ENCODE peak calls at places on chromosomes 4 and X, in eight cellular contexts. V is IMR-90; G is stimulated activated CD4-positive, alpha-beta T cell treated with anti-CD3 and anti-CD28 coated beads, Interleukin-4, amount 100 ng/mL, for 48 hours; X is WERI-Rb-1; F is AG08396; I is Ammon's horn; E is upper lobe of left lung; L is SHP77. W is an unnamed sample.

GRCh38 chr4:188396037-188396436 is 256.8 kb downstream of the TRIML1 start:
- DNase-seq in V (peak; percentile 67), G (no peak), X (no peak), F (no peak), I (no peak), E (no peak), L (no peak), W (no peak)

GRCh38 chr4:183504930-183505555 is at the start of gene ING2:
- DNase-seq in V (no peak), G (peak; percentile 51), X (no peak), F (peak; percentile 87), I (peak; percentile 85), E (peak; percentile 85), L (peak; percentile 19), W (no peak)

GRCh38 chrX:103847174-103847870 is 15.3 kb upstream of the RAB9B start:
- DNase-seq in V (peak; percentile 26), G (no peak), X (no peak), F (no peak), I (no peak), E (no peak), L (no peak), W (no peak)

GRCh38 chrX:38999967-39000745 is 198.9 kb downstream of the MID1IP1 start:
- DNase-seq in V (peak; percentile 31), G (no peak), X (no peak), F (no peak), I (no peak), E (no peak), L (no peak), W (no peak)

GRCh38 chrX:10085223-10085622 is 71.6 kb upstream of the CLCN4 start:
- DNase-seq in V (no peak), G (no peak), X (no peak), F (no peak), I (no peak), E (no peak), L (no peak), W (no peak)

GRCh38 chr4:95549246-95550138 is 719 bp upstream of the UNC5C start:
- DNase-seq in V (peak; percentile 19), G (peak; percentile 7), X (peak; percentile 70), F (peak; percentile 31), I (peak; percentile 60), E (peak; percentile 26), L (no peak), W (no peak)

GRCh38 chr4:108018038-108018883 is 28.6 kb downstream of the HADH start:
- DNase-seq in V (peak; percentile 77), G (peak; percentile 85), X (peak; percentile 84), F (peak; percentile 72), I (peak; percentile 87), E (peak; percentile 78), L (peak; percentile 0), W (peak; percentile 57)

GRCh38 chr4:84470204-84470785 is 28.8 kb downstream of the NKX6-1 start:
- DNase-seq in V (no peak), G (no peak), X (no peak), F (no peak), I (no peak), E (no peak), L (no peak), W (no peak)

GRCh38 chr4:174118171-174118570 is 165.3 kb downstream of the FBXO8 start:
- DNase-seq in V (no peak), G (no peak), X (no peak), F (no peak), I (no peak), E (no peak), L (no peak), W (no peak)

GRCh38 chr4:151700566-151701316 is 60.1 kb downstream of the GATB start:
- DNase-seq in V (no peak), G (no peak), X (no peak), F (no peak), I (no peak), E (no peak), L (no peak), W (no peak)

GRCh38 chrX:123860506-123860840 is 620 bp downstream of the XIAP start:
- DNase-seq in V (no peak), G (no peak), X (no peak), F (peak; percentile 18), I (no peak), E (peak; percentile 26), L (peak; percentile 24), W (no peak)

GRCh38 chrX:103442536-103442901 is 66.2 kb downstream of the BEX3 start:
- DNase-seq in V (peak; percentile 78), G (no peak), X (no peak), F (no peak), I (no peak), E (no peak), L (no peak), W (no peak)

GRCh38 chr4:186746581-186746980 is 22.9 kb upstream of the FAT1 start:
- DNase-seq in V (peak; percentile 83), G (no peak), X (no peak), F (peak; percentile 43), I (no peak), E (no peak), L (no peak), W (no peak)

GRCh38 chr4:6900181-6900812 is 9.3 kb upstream of the TBC1D14 start:
- DNase-seq in V (no peak), G (no peak), X (no peak), F (no peak), I (no peak), E (no peak), L (no peak), W (no peak)

GRCh38 chrX:151922692-151923091 is 10.0 kb downstream of the MAGEA4 start:
- DNase-seq in V (no peak), G (no peak), X (no peak), F (no peak), I (no peak), E (no peak), L (no peak), W (no peak)

GRCh38 chrX:109347618-109348017 is 134.3 kb downstream of the GUCY2F start:
- DNase-seq in V (peak; percentile 17), G (no peak), X (no peak), F (no peak), I (no peak), E (no peak), L (no peak), W (peak; percentile 71)